ENCODE peak calls at places on chromosomes 11 and 22, in five cellular contexts. One of them, this sample, is unnamed.

GRCh38 chr11:94825111-94825880 is 57.1 kb downstream of the AMOTL1 start:
- DNase-seq in fibroblast of mammary gland: no peak
- DNase-seq in upper lobe of right lung: no peak
- DNase-seq in endothelial cell: no peak
- DNase-seq in glutamatergic neuron: no peak
- DNase-seq in this sample: no peak

GRCh38 chr11:33500865-33501479 is 199.7 kb downstream of the C11orf91 start:
- DNase-seq in fibroblast of mammary gland: peak
- DNase-seq in upper lobe of right lung: no peak
- DNase-seq in endothelial cell: peak
- DNase-seq in glutamatergic neuron: no peak
- DNase-seq in this sample: peak

GRCh38 chr11:1749020-1749758 is 1.2 kb downstream of the IFITM10 start:
- DNase-seq in fibroblast of mammary gland: peak
- DNase-seq in upper lobe of right lung: peak
- DNase-seq in endothelial cell: no peak
- DNase-seq in glutamatergic neuron: peak
- DNase-seq in this sample: peak

GRCh38 chr11:118263694-118264567 is at the start of gene MPZL2:
- DNase-seq in fibroblast of mammary gland: no peak
- DNase-seq in upper lobe of right lung: peak
- DNase-seq in endothelial cell: peak
- DNase-seq in glutamatergic neuron: peak
- DNase-seq in this sample: peak

GRCh38 chr11:134598368-134598767 is 186.3 kb upstream of the B3GAT1 start:
- DNase-seq in fibroblast of mammary gland: no peak
- DNase-seq in upper lobe of right lung: no peak
- DNase-seq in endothelial cell: no peak
- DNase-seq in glutamatergic neuron: no peak
- DNase-seq in this sample: no peak

GRCh38 chr11:57728829-57729228 is 12.5 kb upstream of the SELENOH start:
- DNase-seq in fibroblast of mammary gland: no peak
- DNase-seq in upper lobe of right lung: no peak
- DNase-seq in endothelial cell: no peak
- DNase-seq in glutamatergic neuron: no peak
- DNase-seq in this sample: no peak

GRCh38 chr22:26669060-26669481 is 11.7 kb downstream of the MIAT start:
- DNase-seq in fibroblast of mammary gland: peak
- DNase-seq in upper lobe of right lung: no peak
- DNase-seq in endothelial cell: peak
- DNase-seq in glutamatergic neuron: peak
- DNase-seq in this sample: peak

GRCh38 chr11:116837231-116838091 is at the start of gene APOA1:
- DNase-seq in fibroblast of mammary gland: no peak
- DNase-seq in upper lobe of right lung: no peak
- DNase-seq in endothelial cell: no peak
- DNase-seq in glutamatergic neuron: no peak
- DNase-seq in this sample: peak

GRCh38 chr22:34111210-34111824 is 191.0 kb upstream of the LARGE1 start:
- DNase-seq in fibroblast of mammary gland: peak
- DNase-seq in upper lobe of right lung: no peak
- DNase-seq in endothelial cell: peak
- DNase-seq in glutamatergic neuron: peak
- DNase-seq in this sample: peak

GRCh38 chr22:23513705-23514104 is 66.4 kb downstream of the IGLL1 start:
- DNase-seq in fibroblast of mammary gland: no peak
- DNase-seq in upper lobe of right lung: no peak
- DNase-seq in endothelial cell: no peak
- DNase-seq in glutamatergic neuron: no peak
- DNase-seq in this sample: no peak

GRCh38 chr22:23512738-23513137 is 67.4 kb downstream of the IGLL1 start:
- DNase-seq in fibroblast of mammary gland: no peak
- DNase-seq in upper lobe of right lung: no peak
- DNase-seq in endothelial cell: no peak
- DNase-seq in glutamatergic neuron: no peak
- DNase-seq in this sample: no peak

GRCh38 chr22:23516304-23516703 is 63.8 kb downstream of the IGLL1 start:
- DNase-seq in fibroblast of mammary gland: no peak
- DNase-seq in upper lobe of right lung: no peak
- DNase-seq in endothelial cell: no peak
- DNase-seq in glutamatergic neuron: no peak
- DNase-seq in this sample: no peak

GRCh38 chr22:23512348-23512705 is 67.8 kb downstream of the IGLL1 start:
- DNase-seq in fibroblast of mammary gland: no peak
- DNase-seq in upper lobe of right lung: no peak
- DNase-seq in endothelial cell: no peak
- DNase-seq in glutamatergic neuron: no peak
- DNase-seq in this sample: no peak

GRCh38 chr22:23514317-23515038 is 65.6 kb downstream of the IGLL1 start:
- DNase-seq in fibroblast of mammary gland: no peak
- DNase-seq in upper lobe of right lung: no peak
- DNase-seq in endothelial cell: no peak
- DNase-seq in glutamatergic neuron: no peak
- DNase-seq in this sample: no peak
- TF ChIP-seq CTCF in fibroblast of mammary gland: no peak
- TF ChIP-seq CTCF in upper lobe of right lung: no peak
- TF ChIP-seq CTCF in endothelial cell: no peak
- TF ChIP-seq CTCF in glutamatergic neuron: no peak
- TF ChIP-seq CTCF in this sample: no peak

DNA sequence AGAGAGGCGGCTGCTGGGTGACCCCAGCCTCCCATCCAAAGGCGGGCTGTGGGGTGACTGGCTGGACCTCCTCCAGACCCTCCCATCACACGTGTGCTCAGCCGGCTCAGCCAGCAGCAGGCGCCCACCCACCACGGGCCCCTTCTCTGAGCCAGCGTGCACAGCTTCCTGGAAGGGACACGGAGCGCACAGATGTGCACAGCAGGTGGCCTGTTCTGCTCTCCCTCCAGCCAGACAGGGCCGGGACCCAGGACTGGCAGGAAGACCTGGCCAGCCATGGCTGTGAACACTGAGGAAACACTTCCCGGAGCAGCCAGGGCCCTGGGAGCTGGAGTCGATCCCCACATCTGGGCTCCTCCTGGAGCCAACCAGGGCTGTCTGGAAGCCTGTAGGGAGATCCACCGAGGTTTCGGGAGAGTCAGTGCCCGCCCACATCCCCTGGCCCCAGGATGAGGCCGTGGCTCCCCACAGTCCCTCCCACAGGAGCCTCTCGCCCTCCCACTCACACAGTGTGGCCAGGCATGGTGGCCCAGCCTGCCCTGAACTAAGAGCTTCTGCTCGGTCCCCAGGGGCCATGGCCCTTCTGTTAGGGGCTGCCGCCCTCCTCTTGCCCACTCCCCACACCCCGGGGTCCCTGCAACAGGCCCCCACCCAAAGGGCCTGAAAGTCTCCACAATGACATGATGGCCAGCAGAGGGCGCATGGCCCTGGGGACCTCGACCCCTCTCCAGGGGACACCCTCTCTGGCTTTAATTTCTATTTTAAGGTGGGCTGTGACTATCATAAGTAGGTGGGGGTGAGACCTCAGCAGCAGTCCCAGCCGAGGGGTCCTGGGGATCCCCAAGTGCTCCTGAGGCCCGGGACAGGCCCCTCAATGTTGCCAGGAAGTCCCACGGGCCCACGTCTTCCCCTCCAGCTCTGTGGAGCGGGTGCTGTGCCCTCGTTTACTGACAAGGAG is 90.6 kb upstream of the FGF3 start:
- DNase-seq in fibroblast of mammary gland: no peak
- DNase-seq in upper lobe of right lung: peak
- DNase-seq in endothelial cell: peak
- DNase-seq in glutamatergic neuron: peak
- DNase-seq in this sample: peak
- TF ChIP-seq CTCF in fibroblast of mammary gland: peak
- TF ChIP-seq CTCF in upper lobe of right lung: peak
- TF ChIP-seq CTCF in endothelial cell: peak
- TF ChIP-seq CTCF in glutamatergic neuron: peak
- TF ChIP-seq CTCF in this sample: peak

GRCh38 chr11:61890536-61891330 is 612 bp downstream of the FADS3 start:
- DNase-seq in fibroblast of mammary gland: peak
- DNase-seq in upper lobe of right lung: peak
- DNase-seq in endothelial cell: no peak
- DNase-seq in glutamatergic neuron: peak
- DNase-seq in this sample: no peak
- TF ChIP-seq CTCF in fibroblast of mammary gland: no peak
- TF ChIP-seq CTCF in upper lobe of right lung: peak
- TF ChIP-seq CTCF in endothelial cell: no peak
- TF ChIP-seq CTCF in glutamatergic neuron: no peak
- TF ChIP-seq CTCF in this sample: no peak

DNA sequence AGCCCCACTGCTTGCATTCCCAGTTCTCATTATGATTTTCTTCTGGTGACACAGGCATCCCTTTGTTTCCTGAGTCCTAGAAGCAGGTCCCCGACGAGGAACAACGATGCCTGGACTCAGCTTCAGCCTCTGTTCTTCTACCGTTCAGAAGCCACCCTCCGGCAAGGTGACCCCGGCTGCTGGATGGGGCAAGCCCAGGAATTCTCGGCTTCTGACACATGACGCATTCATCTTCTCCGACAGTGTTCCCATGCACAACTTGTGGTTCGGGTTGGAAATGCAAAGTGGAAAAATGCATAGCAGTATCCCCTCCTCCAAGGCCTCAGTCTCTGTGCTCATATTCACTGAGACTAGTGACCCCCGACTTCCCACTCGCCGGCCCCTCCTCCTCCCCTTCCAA is 70.1 kb upstream of the NTM start:
- DNase-seq in fibroblast of mammary gland: no peak
- DNase-seq in upper lobe of right lung: no peak
- DNase-seq in endothelial cell: no peak
- DNase-seq in glutamatergic neuron: no peak
- DNase-seq in this sample: no peak
- TF ChIP-seq CTCF in fibroblast of mammary gland: no peak
- TF ChIP-seq CTCF in upper lobe of right lung: no peak
- TF ChIP-seq CTCF in endothelial cell: no peak
- TF ChIP-seq CTCF in glutamatergic neuron: no peak
- TF ChIP-seq CTCF in this sample: no peak

GRCh38 chr11:88103337-88104206 is 71.7 kb downstream of the RAB38 start:
- DNase-seq in fibroblast of mammary gland: peak
- DNase-seq in upper lobe of right lung: peak
- DNase-seq in endothelial cell: peak
- DNase-seq in glutamatergic neuron: peak
- DNase-seq in this sample: peak
- TF ChIP-seq CTCF in fibroblast of mammary gland: peak
- TF ChIP-seq CTCF in upper lobe of right lung: peak
- TF ChIP-seq CTCF in endothelial cell: peak
- TF ChIP-seq CTCF in glutamatergic neuron: peak
- TF ChIP-seq CTCF in this sample: peak

GRCh38 chr22:25027959-25028840 is 75.7 kb downstream of the KIAA1671 start:
- DNase-seq in fibroblast of mammary gland: no peak
- DNase-seq in upper lobe of right lung: peak
- DNase-seq in endothelial cell: peak
- DNase-seq in glutamatergic neuron: peak
- DNase-seq in this sample: peak
- TF ChIP-seq CTCF in fibroblast of mammary gland: peak
- TF ChIP-seq CTCF in upper lobe of right lung: peak
- TF ChIP-seq CTCF in endothelial cell: peak
- TF ChIP-seq CTCF in glutamatergic neuron: peak
- TF ChIP-seq CTCF in this sample: peak

GRCh38 chr11:44351898-44352498 is 42.1 kb upstream of the ALX4 start:
- DNase-seq in fibroblast of mammary gland: peak
- DNase-seq in upper lobe of right lung: peak
- DNase-seq in endothelial cell: no peak
- DNase-seq in glutamatergic neuron: no peak
- DNase-seq in this sample: no peak
- TF ChIP-seq CTCF in fibroblast of mammary gland: peak
- TF ChIP-seq CTCF in upper lobe of right lung: peak
- TF ChIP-seq CTCF in endothelial cell: peak
- TF ChIP-seq CTCF in glutamatergic neuron: no peak
- TF ChIP-seq CTCF in this sample: no peak

DNA sequence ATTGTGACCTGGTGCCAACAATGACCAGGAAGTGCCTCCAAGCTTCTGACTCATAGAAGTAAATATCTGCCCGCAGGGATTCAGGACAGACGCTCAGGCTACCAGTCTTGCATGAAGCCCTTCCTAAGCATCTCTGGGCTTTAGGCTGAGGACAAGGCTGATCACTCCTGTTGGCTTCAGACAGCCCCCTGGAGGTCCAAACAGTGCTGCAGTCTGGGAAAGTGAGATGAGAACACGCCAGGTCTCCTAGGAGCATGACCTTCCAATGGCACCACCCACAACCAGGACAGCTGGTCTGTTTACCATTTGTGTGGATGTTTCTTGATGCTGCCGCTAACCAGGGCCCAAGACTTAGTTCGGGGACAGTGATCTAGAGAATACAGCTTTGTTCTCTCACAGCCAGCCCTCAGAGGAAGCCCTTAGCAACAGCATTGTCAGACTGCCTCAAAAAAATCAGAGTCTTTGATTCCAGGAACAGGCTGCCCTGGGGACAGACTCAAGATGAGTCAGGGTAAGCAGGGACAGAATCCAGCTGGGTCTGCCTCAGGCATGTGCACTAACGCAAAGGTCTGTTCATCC is 111.2 kb downstream of the ZNF280B start:
- DNase-seq in fibroblast of mammary gland: peak
- DNase-seq in upper lobe of right lung: no peak
- DNase-seq in endothelial cell: peak
- DNase-seq in glutamatergic neuron: no peak
- DNase-seq in this sample: peak
- TF ChIP-seq CTCF in fibroblast of mammary gland: peak
- TF ChIP-seq CTCF in upper lobe of right lung: no peak
- TF ChIP-seq CTCF in endothelial cell: no peak
- TF ChIP-seq CTCF in glutamatergic neuron: no peak
- TF ChIP-seq CTCF in this sample: no peak

This sample was measured in nephron progenitor cell.